ENCODE peak calls at places on chromosomes 12 and 14, in ten cellular contexts. F, V, E, D, R, Z, Y, A, N and L are unnamed samples.
A peak's percentile ranks its signal among the peaks of the same experiment; 100 is the strongest.

GRCh38 chr12:115413626-115414025 is 729.7 kb upstream of the TBX3 start:
- DNase-seq in F (no peak), V (no peak), E (no peak), D (no peak), R (no peak), Z (no peak), Y (no peak), A (no peak), N (no peak), L (no peak)

GRCh38 chr14:24443053-24443683 is 592 bp upstream of the SDR39U1 start:
- DNase-seq in F (no peak), V (no peak), E (no peak), D (no peak), R (no peak), Z (no peak), Y (no peak), A (no peak), N (peak; percentile 30), L (no peak)

GRCh38 chr12:10354502-10354901 is 35.3 kb downstream of the KLRK1 start:
- DNase-seq in F (peak; percentile 31), V (no peak), E (no peak), D (no peak), R (no peak), Z (no peak), Y (no peak), A (no peak), N (peak; percentile 76), L (no peak)

GRCh38 chr14:69685716-69686115 is 74.3 kb downstream of the SUSD6 start:
- DNase-seq in F (peak; percentile 72), V (no peak), E (no peak), D (no peak), R (no peak), Z (no peak), Y (peak; percentile 20), A (peak; percentile 85), N (no peak), L (peak; percentile 41)

GRCh38 chr12:106086696-106087095 is 52.1 kb downstream of the NUAK1 start:
- DNase-seq in F (no peak), V (no peak), E (peak; percentile 52), D (no peak), R (no peak), Z (no peak), Y (no peak), A (no peak), N (no peak), L (no peak)

GRCh38 chr14:24132061-24132685 is 1.7 kb downstream of the FITM1 start:
- DNase-seq in F (no peak), V (no peak), E (no peak), D (no peak), R (no peak), Z (peak; percentile 32), Y (peak; percentile 28), A (no peak), N (no peak), L (peak; percentile 69)

GRCh38 chr12:40770781-40771180 is 78.5 kb downstream of the CNTN1 start:
- DNase-seq in F (no peak), V (no peak), E (no peak), D (no peak), R (no peak), Z (no peak), Y (no peak), A (no peak), N (no peak), L (no peak)

GRCh38 chr14:50062438-50063039 is 53.8 kb downstream of the VCPKMT start:
- DNase-seq in F (peak; percentile 74), V (no peak), E (no peak), D (peak; percentile 81), R (no peak), Z (peak; percentile 73), Y (peak; percentile 75), A (no peak), N (peak; percentile 80), L (no peak)

GRCh38 chr12:3772380-3772779 is 19.5 kb upstream of the CRACR2A start:
- DNase-seq in F (peak; percentile 73), V (no peak), E (no peak), D (no peak), R (no peak), Z (no peak), Y (no peak), A (no peak), N (peak; percentile 73), L (no peak)

GRCh38 chr14:30443368-30444007 is 115.5 kb upstream of the G2E3 start:
- DNase-seq in F (peak; percentile 63), V (no peak), E (no peak), D (no peak), R (no peak), Z (no peak), Y (no peak), A (no peak), N (peak; percentile 46), L (no peak)

GRCh38 chr12:81729781-81730180 is 29.4 kb downstream of the PPFIA2 start:
- DNase-seq in F (no peak), V (no peak), E (no peak), D (no peak), R (no peak), Z (no peak), Y (no peak), A (no peak), N (no peak), L (no peak)

GRCh38 chr14:68312884-68313725 is 479.8 kb downstream of the ZFP36L1 start:
- DNase-seq in F (no peak), V (no peak), E (no peak), D (no peak), R (no peak), Z (peak; percentile 26), Y (no peak), A (no peak), N (no peak), L (no peak)

GRCh38 chr12:97639702-97640101 is 177.1 kb downstream of the RMST start:
- DNase-seq in F (peak; percentile 7), V (no peak), E (no peak), D (no peak), R (no peak), Z (no peak), Y (no peak), A (no peak), N (no peak), L (no peak)

GRCh38 chr12:70536650-70537049 is 100.6 kb downstream of the PTPRB start:
- DNase-seq in F (no peak), V (no peak), E (no peak), D (no peak), R (no peak), Z (no peak), Y (no peak), A (peak; percentile 37), N (no peak), L (no peak)

GRCh38 chr14:74973003-74973614 is 17.7 kb upstream of the PGF start:
- DNase-seq in F (peak; percentile 14), V (no peak), E (no peak), D (peak; percentile 21), R (no peak), Z (peak; percentile 34), Y (no peak), A (peak; percentile 85), N (peak; percentile 81), L (peak; percentile 60)

GRCh38 chr14:68756071-68756481 is 36.8 kb downstream of the ZFP36L1 start:
- DNase-seq in F (peak; percentile 63), V (no peak), E (no peak), D (no peak), R (no peak), Z (no peak), Y (no peak), A (no peak), N (no peak), L (no peak)

GRCh38 chr14:95156765-95157194 is 549 bp downstream of the DICER1 start:
- DNase-seq in F (peak; percentile 25), V (peak; percentile 36), E (peak; percentile 42), D (peak; percentile 26), R (no peak), Z (peak; percentile 48), Y (peak; percentile 32), A (peak; percentile 91), N (peak; percentile 55), L (peak; percentile 42)

GRCh38 chr14:24692382-24693352 is 58.7 kb upstream of the GZMB start:
- DNase-seq in F (no peak), V (no peak), E (no peak), D (peak; percentile 52), R (no peak), Z (peak; percentile 48), Y (no peak), A (no peak), N (no peak), L (no peak)

GRCh38 chr14:85296466-85297210 is 233.3 kb upstream of the FLRT2 start:
- DNase-seq in F (peak; percentile 62), V (no peak), E (no peak), D (no peak), R (no peak), Z (no peak), Y (no peak), A (no peak), N (peak; percentile 75), L (no peak)